ENCODE peak calls at places on chromosomes 2 and 18, in four cellular contexts. P, S, C and W are unnamed samples.

GRCh38 chr2:156437272-156437671 is 1.1 kb downstream of the GPD2 start:
- DNase-seq in P (no peak), S (peak; percentile 53), C (peak; percentile 68), W (peak; percentile 51)

GRCh38 chr2:231223001-231223375 is 24.6 kb downstream of the ARMC9 start:
- DNase-seq in P (no peak), S (no peak), C (no peak), W (no peak)

GRCh38 chr2:212931271-212931670 is 220.1 kb downstream of the IKZF2 start:
- DNase-seq in P (no peak), S (no peak), C (no peak), W (no peak)

GRCh38 chr2:100840519-100840918 is 20.6 kb downstream of the NPAS2 start:
- DNase-seq in P (no peak), S (no peak), C (no peak), W (no peak)

GRCh38 chr2:102770506-102770905 is 8.7 kb downstream of the TMEM182 start:
- DNase-seq in P (peak; percentile 72), S (no peak), C (no peak), W (no peak)

GRCh38 chr2:109510136-109511028 is 103.4 kb downstream of the SEPTIN10 start:
- DNase-seq in P (peak; percentile 49), S (peak; percentile 71), C (peak; percentile 88), W (peak; percentile 51)

GRCh38 chr18:5315838-5316237 is 20.3 kb upstream of the ZBTB14 start:
- DNase-seq in P (no peak), S (no peak), C (no peak), W (no peak)

GRCh38 chr2:190404487-190404886 is 3.7 kb upstream of the MFSD6 start:
- DNase-seq in P (peak; percentile 60), S (peak; percentile 53), C (no peak), W (no peak)

GRCh38 chr2:121045245-121045644 is 239.8 kb downstream of the TFCP2L1 start:
- DNase-seq in P (no peak), S (no peak), C (peak; percentile 45), W (no peak)

GRCh38 chr2:231612199-231613053 is 19.8 kb downstream of the TEX44 start:
- DNase-seq in P (peak; percentile 92), S (peak; percentile 95), C (peak; percentile 96), W (peak; percentile 89)

GRCh38 chr18:58419587-58420199 is 209.2 kb downstream of the ALPK2 start:
- DNase-seq in P (no peak), S (no peak), C (no peak), W (no peak)

GRCh38 chr2:172969171-172969570 is 106.5 kb upstream of the MAP3K20 start:
- DNase-seq in P (no peak), S (no peak), C (no peak), W (no peak)

GRCh38 chr2:232292395-232293154 is 86.0 kb upstream of the ALPP start:
- DNase-seq in P (peak; percentile 25), S (peak; percentile 58), C (peak; percentile 69), W (peak; percentile 56)

GRCh38 chr18:13222371-13223281 is 4.1 kb downstream of the LDLRAD4 start:
- DNase-seq in P (peak; percentile 63), S (no peak), C (peak; percentile 70), W (no peak)

GRCh38 chr18:9174302-9174701 is 37.7 kb downstream of the ANKRD12 start:
- DNase-seq in P (no peak), S (no peak), C (no peak), W (no peak)

GRCh38 chr18:13703899-13704298 is 22.5 kb downstream of the FAM210A start:
- DNase-seq in P (peak; percentile 31), S (peak; percentile 24), C (no peak), W (peak; percentile 24)

GRCh38 chr2:6535572-6535971 is 330.1 kb downstream of the CMPK2 start:
- DNase-seq in P (no peak), S (no peak), C (no peak), W (no peak)

GRCh38 chr2:153079315-153079714 is 360.9 kb downstream of the ARL6IP6 start:
- DNase-seq in P (no peak), S (no peak), C (no peak), W (no peak)